ENCODE peak calls at places on chromosomes 11 and 22, in seven cellular contexts. Q, M, C, J, L, F and P are unnamed samples.

GRCh38 chr11:34754171-34754823 is 133.4 kb downstream of the EHF start:
- DNase-seq in Q (no peak), M (no peak), C (no peak), J (peak; percentile 26), L (no peak), F (no peak), P (no peak)

GRCh38 chr11:134170909-134171281 is 52.9 kb downstream of the NCAPD3 start:
- DNase-seq in Q (no peak), M (no peak), C (no peak), J (no peak), L (no peak), F (no peak), P (no peak)

GRCh38 chr11:10314199-10315072 is 9.6 kb downstream of the ADM start:
- DNase-seq in Q (no peak), M (no peak), C (no peak), J (no peak), L (no peak), F (no peak), P (no peak)

GRCh38 chr11:76276773-76277155 is 70.5 kb upstream of the WNT11 start:
- DNase-seq in Q (no peak), M (no peak), C (no peak), J (no peak), L (no peak), F (no peak), P (no peak)

GRCh38 chr11:1845571-1846452 is 7.0 kb downstream of the TNNI2 start:
- DNase-seq in Q (no peak), M (no peak), C (no peak), J (no peak), L (no peak), F (no peak), P (no peak)

GRCh38 chr11:8219257-8220021 is 44.2 kb downstream of the LMO1 start:
- DNase-seq in Q (no peak), M (no peak), C (peak; percentile 73), J (no peak), L (peak; percentile 50), F (peak; percentile 69), P (no peak)

GRCh38 chr11:91804057-91804456 is 420.6 kb upstream of the FAT3 start:
- DNase-seq in Q (no peak), M (no peak), C (peak; percentile 50), J (no peak), L (no peak), F (no peak), P (no peak)

GRCh38 chr22:31861226-31861840 is 83.0 kb upstream of the YWHAH start:
- DNase-seq in Q (no peak), M (no peak), C (no peak), J (no peak), L (no peak), F (no peak), P (no peak)

GRCh38 chr11:95714853-95715776 is 74.5 kb downstream of the FAM76B start:
- DNase-seq in Q (no peak), M (no peak), C (no peak), J (no peak), L (no peak), F (no peak), P (no peak)

GRCh38 chr22:49372111-49372529 is 455.6 kb downstream of the BRD1 start:
- DNase-seq in Q (no peak), M (no peak), C (no peak), J (no peak), L (no peak), F (no peak), P (peak; percentile 0)

GRCh38 chr22:48352086-48352911 is 1475.4 kb downstream of the BRD1 start:
- DNase-seq in Q (peak; percentile 27), M (no peak), C (no peak), J (no peak), L (no peak), F (no peak), P (no peak)

GRCh38 chr11:45518853-45519545 is 146.4 kb downstream of the CHST1 start:
- DNase-seq in Q (no peak), M (no peak), C (no peak), J (no peak), L (no peak), F (no peak), P (no peak)

GRCh38 chr11:6251990-6252473 is 7.6 kb upstream of the CCKBR start:
- DNase-seq in Q (no peak), M (no peak), C (no peak), J (peak; percentile 24), L (no peak), F (peak; percentile 87), P (no peak)

GRCh38 chr22:48057116-48057835 is 1294.8 kb downstream of the TBC1D22A start:
- DNase-seq in Q (no peak), M (peak; percentile 28), C (no peak), J (no peak), L (no peak), F (no peak), P (no peak)

GRCh38 chr11:10885703-10886363 is 28.0 kb upstream of the ZBED5 start:
- DNase-seq in Q (no peak), M (no peak), C (no peak), J (no peak), L (no peak), F (no peak), P (no peak)

GRCh38 chr11:78809931-78810481 is 235.3 kb upstream of the NARS2 start:
- DNase-seq in Q (no peak), M (no peak), C (no peak), J (peak; percentile 17), L (no peak), F (no peak), P (no peak)

GRCh38 chr11:456533-456932 is 6.5 kb downstream of the PTDSS2 start:
- DNase-seq in Q (no peak), M (no peak), C (no peak), J (no peak), L (no peak), F (no peak), P (no peak)

GRCh38 chr22:17874231-17874630 is 100.0 kb upstream of the BID start:
- DNase-seq in Q (no peak), M (no peak), C (no peak), J (no peak), L (no peak), F (no peak), P (no peak)

GRCh38 chr22:32389685-32390084 is 22.4 kb downstream of the RTCB start:
- DNase-seq in Q (no peak), M (no peak), C (peak; percentile 59), J (no peak), L (no peak), F (no peak), P (no peak)

GRCh38 chr11:117430293-117430955 is 102.8 kb downstream of the CEP164 start:
- DNase-seq in Q (no peak), M (no peak), C (no peak), J (no peak), L (no peak), F (no peak), P (no peak)
- TF ChIP-seq POLR2A in Q (no peak), M (no peak), C (no peak), J (no peak), L (no peak), F (no peak), P (no peak)

GRCh38 chr11:118212131-118212725 is 12.6 kb downstream of the JAML start:
- DNase-seq in Q (no peak), M (no peak), C (no peak), J (no peak), L (no peak), F (no peak), P (no peak)

GRCh38 chr11:118212781-118213565 is 11.8 kb downstream of the JAML start:
- DNase-seq in Q (no peak), M (no peak), C (no peak), J (no peak), L (no peak), F (no peak), P (no peak)

GRCh38 chr11:118209037-118209436 is 15.8 kb downstream of the JAML start:
- DNase-seq in Q (no peak), M (no peak), C (no peak), J (no peak), L (no peak), F (no peak), P (no peak)

GRCh38 chr11:118211006-118211405 is 13.8 kb downstream of the JAML start:
- DNase-seq in Q (no peak), M (no peak), C (peak; percentile 57), J (no peak), L (no peak), F (no peak), P (no peak)

GRCh38 chr11:118210323-118210722 is 14.5 kb downstream of the JAML start:
- DNase-seq in Q (no peak), M (no peak), C (no peak), J (no peak), L (no peak), F (no peak), P (no peak)
- H3K4me3 ChIP-seq in Q (no peak overlapping the region), M (no peak overlapping the region), C (no peak overlapping the region), J (no peak overlapping the region), L (no peak overlapping the region), F (no peak overlapping the region), P (no peak overlapping the region)

DNA sequence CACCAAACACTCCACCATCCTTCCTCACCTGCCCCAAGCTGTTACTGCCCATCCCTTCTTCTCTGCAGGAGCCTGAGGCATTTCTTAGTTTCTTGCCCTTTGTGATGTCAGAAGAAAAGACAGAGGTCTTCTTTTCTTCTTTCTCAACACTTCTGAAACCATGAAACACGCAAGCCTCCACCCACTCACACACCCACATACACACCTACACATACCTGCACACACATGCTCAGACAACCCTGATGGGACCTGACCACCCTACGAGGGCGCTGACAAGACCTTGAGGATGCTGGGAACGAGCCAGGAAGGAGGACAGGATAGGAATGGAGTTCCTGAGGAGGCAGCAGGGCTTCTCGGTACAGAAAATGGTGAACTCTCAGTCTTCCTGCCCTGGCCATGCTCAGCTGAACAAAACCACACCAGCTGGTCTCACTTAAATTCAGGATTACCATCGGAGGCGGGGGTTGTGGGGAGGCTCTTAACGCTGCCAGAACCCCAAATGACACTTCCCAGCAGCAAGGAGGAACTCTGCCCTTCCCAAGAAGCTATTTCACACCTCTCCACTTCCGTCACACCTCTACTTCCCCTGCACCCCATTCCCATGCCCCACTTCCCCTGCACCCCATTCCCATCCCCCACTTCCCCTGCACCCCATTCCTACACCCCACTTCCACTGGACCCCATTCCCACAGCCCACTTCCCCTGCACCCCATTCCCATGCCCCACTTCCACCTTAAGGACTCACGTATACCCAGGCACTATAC is 41.0 kb downstream of the CSF2RB start:
- DNase-seq in Q (no peak), M (no peak), C (no peak), J (no peak), L (no peak), F (no peak), P (no peak)
- H3K27ac ChIP-seq in Q (no peak overlapping the region), M (no peak overlapping the region), C (no peak overlapping the region), J (no peak overlapping the region), L (no peak overlapping the region), F (no peak overlapping the region), P (no peak overlapping the region)

GRCh38 chr22:40509401-40510134 is 127.0 kb downstream of the MRTFA start:
- DNase-seq in Q (no peak), M (no peak), C (no peak), J (no peak), L (no peak), F (peak; percentile 73), P (no peak)

GRCh38 chr22:40502919-40503318 is 132.5 kb downstream of the SGSM3 start:
- DNase-seq in Q (no peak), M (no peak), C (no peak), J (no peak), L (no peak), F (no peak), P (no peak)

GRCh38 chr22:40507491-40507890 is 129.0 kb downstream of the MRTFA start:
- DNase-seq in Q (no peak), M (no peak), C (no peak), J (no peak), L (no peak), F (no peak), P (no peak)

GRCh38 chr22:40506762-40507161 is 129.8 kb downstream of the MRTFA start:
- DNase-seq in Q (no peak), M (no peak), C (no peak), J (no peak), L (no peak), F (no peak), P (no peak)

GRCh38 chr22:40504285-40505249 is 132.0 kb downstream of the MRTFA start:
- DNase-seq in Q (no peak), M (no peak), C (no peak), J (no peak), L (no peak), F (no peak), P (no peak)
- TF ChIP-seq POLR2A in Q (no peak), M (no peak), C (no peak), J (no peak), L (no peak), F (no peak), P (no peak)